ENCODE peak calls at places on chromosomes 2 and 18, in six cellular contexts. D, V, W, C, S and I are unnamed samples.

GRCh38 chr18:59736061-59736460 is 38.8 kb upstream of the CCBE1 start:
- DNase-seq in V (no peak), W (no peak), D (no peak), C (no peak), S (no peak), I (no peak)

GRCh38 chr2:2328847-2329246 is 2.2 kb downstream of the MYT1L start:
- DNase-seq in C (peak; percentile 5), D (no peak), V (no peak), W (no peak), S (no peak), I (peak; percentile 69)

GRCh38 chr2:219418570-219419189 is 503 bp downstream of the DES start:
- DNase-seq in V (no peak), W (peak; percentile 20), D (no peak), C (no peak), S (no peak), I (no peak)

GRCh38 chr2:132642415-132642814 is 27.6 kb downstream of the LYPD1 start:
- DNase-seq in S (no peak), W (no peak), C (no peak), D (no peak), V (no peak), I (no peak)

GRCh38 chr2:36322108-36322507 is 33.5 kb upstream of the CRIM1 start:
- DNase-seq in D (no peak), V (no peak), S (no peak), W (no peak), C (no peak), I (peak; percentile 15)

GRCh38 chr2:3770724-3771415 is 67.5 kb downstream of the DCDC2C start:
- DNase-seq in C (no peak), V (no peak), D (no peak), S (no peak), W (no peak), I (no peak)

GRCh38 chr2:5846881-5847280 is 154.7 kb downstream of the SOX11 start:
- DNase-seq in D (peak; percentile 20), V (no peak), S (no peak), C (no peak), W (no peak), I (no peak)

GRCh38 chr18:13253786-13254755 is 35.5 kb downstream of the LDLRAD4 start:
- DNase-seq in V (peak; percentile 46), W (no peak), S (peak; percentile 54), C (no peak), D (no peak), I (no peak)

GRCh38 chr2:140085674-140086073 is 1305.5 kb upstream of the NXPH2 start:
- DNase-seq in S (no peak), W (no peak), C (no peak), V (no peak), D (no peak), I (no peak)

GRCh38 chr18:26931659-26932058 is 66.2 kb upstream of the AQP4 start:
- DNase-seq in D (no peak), S (no peak), W (no peak), C (no peak), V (no peak), I (no peak)

GRCh38 chr2:9809448-9810088 is 33.7 kb upstream of the TAF1B start:
- DNase-seq in S (peak; percentile 64), V (no peak), W (no peak), D (no peak), C (no peak), I (no peak)

GRCh38 chr2:119350311-119350998 is 16.2 kb downstream of the C2orf76 start:
- DNase-seq in W (no peak), S (no peak), V (no peak), C (no peak), D (no peak), I (no peak)

GRCh38 chr2:67436221-67436620 is 39.1 kb downstream of the ETAA1 start:
- DNase-seq in W (no peak), D (no peak), S (no peak), V (no peak), C (no peak), I (no peak)

GRCh38 chr2:229974271-229974670 is 52.0 kb downstream of the FBXO36 start:
- DNase-seq in S (no peak), C (no peak), W (no peak), V (no peak), D (peak; percentile 24), I (no peak)

GRCh38 chr2:238097988-238098853 is 1.9 kb upstream of the ESPNL start:
- DNase-seq in V (no peak), S (peak; percentile 66), D (peak; percentile 23), C (peak; percentile 93), W (no peak), I (peak; percentile 73)

GRCh38 chr2:241858206-241859016 is at the start of gene PDCD1:
- DNase-seq in V (peak; percentile 67), W (peak; percentile 54), D (no peak), C (peak; percentile 89), S (peak; percentile 88), I (peak; percentile 4)

GRCh38 chr2:196113061-196113974 is 44.7 kb upstream of the DNAH7 start:
- DNase-seq in S (no peak), C (no peak), D (peak; percentile 50), V (no peak), W (no peak), I (no peak)

GRCh38 chr2:240374085-240374907 is 61.2 kb upstream of the GPC1 start:
- DNase-seq in D (peak; percentile 81), C (no peak), V (peak; percentile 89), W (peak; percentile 64), S (peak; percentile 89), I (no peak)

GRCh38 chr18:3873698-3874495 is 423.9 kb downstream of the TGIF1 start:
- DNase-seq in V (no peak), W (no peak), C (no peak), S (no peak), D (no peak), I (no peak)

GRCh38 chr18:59650266-59650820 is 46.9 kb downstream of the CCBE1 start:
- DNase-seq in V (no peak), W (no peak), C (no peak), D (no peak), S (no peak), I (no peak)

GRCh38 chr18:23650963-23651927 is 11.5 kb downstream of the ANKRD29 start:
- DNase-seq in V (no peak), D (peak; percentile 11), W (peak; percentile 29), S (no peak), C (no peak), I (no peak)

GRCh38 chr2:48715042-48715899 is 40.3 kb downstream of the LHCGR start:
- DNase-seq in V (no peak), S (no peak), D (peak; percentile 93), W (peak; percentile 48), C (no peak), I (no peak)

GRCh38 chr2:200306969-200307811 is 697 bp downstream of the SPATS2L start:
- DNase-seq in D (no peak), V (peak; percentile 69), S (peak; percentile 82), C (peak; percentile 82), W (peak; percentile 18), I (peak; percentile 60)

GRCh38 chr2:67650292-67651133 is 253.4 kb downstream of the ETAA1 start:
- DNase-seq in D (peak; percentile 93), S (peak; percentile 92), V (peak; percentile 91), C (peak; percentile 26), W (peak; percentile 95), I (peak; percentile 68)

GRCh38 chr2:156522824-156523440 is 86.8 kb downstream of the GPD2 start:
- DNase-seq in W (no peak), C (no peak), V (no peak), D (no peak), S (no peak), I (no peak)
- TF ChIP-seq CTCF in W (no peak), C (no peak), V (no peak), D (no peak), S (no peak), I (no peak)

GRCh38 chr18:31101148-31102019 is 837 bp downstream of the DSC2 start:
- DNase-seq in V (peak; percentile 74), D (no peak), C (peak; percentile 68), W (peak; percentile 16), S (peak; percentile 89), I (peak; percentile 64)
- TF ChIP-seq CTCF in V (no peak), D (no peak), C (no peak), W (no peak), S (no peak), I (peak; percentile 16)

DNA sequence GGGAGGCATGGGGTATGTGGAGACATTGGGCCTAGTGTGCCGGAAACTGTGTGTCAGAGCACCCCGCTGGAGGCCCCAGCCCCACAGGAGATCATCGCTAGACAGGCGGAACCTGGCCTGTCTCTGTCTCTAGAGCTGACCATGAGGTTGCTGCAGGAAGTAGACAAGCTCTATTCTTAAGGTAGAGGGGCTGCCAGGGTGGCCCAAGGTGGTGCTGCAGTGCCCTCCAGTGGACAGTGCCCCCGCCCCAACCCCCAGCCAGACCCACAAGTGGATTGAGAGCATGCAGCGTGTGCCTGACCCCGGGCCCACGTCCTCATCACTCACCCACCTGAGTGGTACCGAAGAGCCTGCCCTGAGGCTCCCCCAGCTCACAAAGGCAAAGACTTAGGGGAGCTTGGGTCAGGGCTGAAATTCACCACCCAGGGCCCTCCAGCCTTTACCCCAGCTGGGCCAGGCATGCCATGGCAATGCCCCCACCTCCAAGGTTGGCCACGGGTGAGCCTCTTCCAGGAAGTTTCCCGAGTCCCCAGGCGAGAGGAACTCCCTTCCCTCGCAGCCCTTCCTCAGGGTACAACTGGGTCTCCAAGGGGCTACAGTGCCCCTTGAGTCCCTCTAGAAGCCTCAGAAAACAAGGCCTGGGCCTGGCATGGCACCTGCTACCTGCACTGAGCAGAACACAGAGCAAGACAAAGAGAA is 155.0 kb downstream of the TTC32 start:
- DNase-seq in C (no peak), D (no peak), V (no peak), W (no peak), S (no peak), I (peak; percentile 80)
- TF ChIP-seq CTCF in C (no peak), D (peak; percentile 51), V (no peak), W (no peak), S (no peak), I (peak; percentile 51)

GRCh38 chr2:235006986-235007385 is 55.2 kb downstream of the SH3BP4 start:
- DNase-seq in D (no peak), C (no peak), V (no peak), W (no peak), S (peak; percentile 39), I (no peak)

GRCh38 chr2:235004289-235004903 is 52.6 kb downstream of the SH3BP4 start:
- DNase-seq in W (no peak), D (no peak), C (no peak), V (no peak), S (no peak), I (no peak)

GRCh38 chr2:235005023-235005422 is 53.2 kb downstream of the SH3BP4 start:
- DNase-seq in S (peak; percentile 43), D (no peak), C (no peak), V (no peak), W (no peak), I (no peak)

GRCh38 chr2:235006461-235006860 is 54.6 kb downstream of the SH3BP4 start:
- DNase-seq in C (no peak), D (no peak), V (no peak), W (no peak), S (peak; percentile 30), I (no peak)

DNA sequence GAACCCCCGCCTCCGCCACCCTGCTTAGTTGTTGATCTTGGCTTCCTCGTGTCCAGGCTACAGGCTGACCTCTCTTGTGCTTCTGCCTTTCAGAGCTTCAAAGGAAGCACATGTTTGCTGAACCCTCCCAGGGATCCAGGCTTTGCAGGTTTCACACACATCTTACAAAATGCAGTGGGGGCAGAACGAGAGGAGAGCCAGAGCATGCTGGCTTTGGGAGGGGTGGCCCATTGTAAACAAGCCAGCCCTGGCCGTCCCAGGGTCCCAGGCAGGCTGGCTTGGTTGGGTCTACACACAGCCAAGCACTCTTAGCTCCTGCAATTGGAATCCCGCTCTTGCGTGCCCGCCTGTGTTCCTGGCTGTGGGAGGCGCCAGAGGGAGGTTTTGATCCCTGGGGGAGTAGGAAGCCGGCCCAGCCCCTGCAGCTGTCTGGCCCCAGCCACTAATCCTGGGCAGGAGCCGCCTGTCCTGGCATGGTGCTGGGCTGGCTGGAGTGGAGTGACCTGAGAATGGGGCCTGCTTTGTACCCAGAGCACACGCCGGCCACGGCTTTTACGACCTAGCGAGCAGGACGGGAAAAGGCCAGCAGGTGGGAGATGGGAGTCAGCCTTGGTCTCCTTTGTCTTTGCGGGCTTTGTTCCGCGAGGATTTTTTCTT is 53.9 kb downstream of the SH3BP4 start:
- DNase-seq in W (peak; percentile 37), S (peak; percentile 72), D (no peak), V (peak; percentile 86), C (no peak), I (peak; percentile 65)
- TF ChIP-seq CTCF in W (no peak), S (no peak), D (peak; percentile 4), V (peak; percentile 21), C (no peak), I (peak; percentile 34)